ENCODE peak calls at places on chromosomes 13 and 19, in six cellular contexts. R is left lung, W is cardiac muscle cell, G is IMR-90, A is lower lobe of right lung, Y is fibroblast of lung. U is an unnamed sample.
A peak's percentile ranks its signal among the peaks of the same experiment; 100 is the strongest.

GRCh38 chr19:49425922-49426592 is 869 bp downstream of the GFY start:
- DNase-seq in A (no peak), G (no peak), Y (no peak), W (peak; percentile 60), R (no peak), U (no peak)

GRCh38 chr13:42883771-42884170 is 102.4 kb downstream of the FAM216B start:
- DNase-seq in W (peak; percentile 49), Y (peak; percentile 18), A (no peak), G (peak; percentile 33), R (no peak), U (no peak)

GRCh38 chr19:38318595-38319142 is 976 bp upstream of the KCNK6 start:
- DNase-seq in A (no peak), Y (no peak), W (no peak), R (no peak), G (no peak), U (no peak)

GRCh38 chr19:30064776-30065494 is 122.9 kb downstream of the URI1 start:
- DNase-seq in Y (no peak), A (no peak), W (no peak), R (no peak), G (no peak), U (no peak)

GRCh38 chr19:35764432-35765315 is 6.7 kb downstream of the PROSER3 start:
- DNase-seq in W (no peak), Y (no peak), G (no peak), R (no peak), A (no peak), U (no peak)

GRCh38 chr13:78675112-78675511 is 16.2 kb upstream of the OBI1 start:
- DNase-seq in W (no peak), A (no peak), G (no peak), R (no peak), Y (no peak), U (no peak)

GRCh38 chr19:6744381-6745288 is 5.2 kb downstream of the TRIP10 start:
- DNase-seq in Y (peak; percentile 85), A (peak; percentile 81), R (peak; percentile 93), G (peak; percentile 87), W (peak; percentile 84), U (no peak)

GRCh38 chr13:40464991-40465390 is 201.4 kb downstream of the FOXO1 start:
- DNase-seq in A (no peak), G (no peak), Y (no peak), W (no peak), R (no peak), U (no peak)

GRCh38 chr19:35166100-35167063 is 11.8 kb downstream of the FXYD5 start:
- DNase-seq in G (no peak), W (no peak), A (no peak), R (no peak), Y (no peak), U (no peak)

GRCh38 chr19:33470686-33471085 is 50.9 kb downstream of the PEPD start:
- DNase-seq in W (no peak), Y (no peak), G (no peak), R (peak; percentile 15), A (no peak), U (no peak)

GRCh38 chr13:58452123-58452623 is 820.6 kb downstream of the PCDH17 start:
- DNase-seq in Y (peak; percentile 66), A (no peak), G (no peak), W (no peak), R (no peak), U (no peak)

GRCh38 chr13:93535256-93535655 is 308.6 kb downstream of the GPC6 start:
- DNase-seq in W (no peak), A (no peak), R (no peak), Y (peak; percentile 76), G (peak; percentile 76), U (no peak)

GRCh38 chr19:33500991-33501390 is 20.6 kb downstream of the PEPD start:
- DNase-seq in Y (no peak), W (no peak), A (peak; percentile 23), G (no peak), R (peak; percentile 58), U (no peak)

GRCh38 chr19:46955114-46955812 is 64.4 kb upstream of the NPAS1 start:
- DNase-seq in G (peak; percentile 52), R (no peak), Y (peak; percentile 69), W (no peak), A (no peak), U (no peak)

GRCh38 chr13:30847697-30848307 is 58.3 kb upstream of the MEDAG start:
- DNase-seq in A (no peak), Y (peak; percentile 100), G (peak; percentile 99), R (no peak), W (no peak), U (no peak)

GRCh38 chr13:94173312-94173854 is 306.1 kb downstream of the DCT start:
- DNase-seq in W (no peak), Y (peak; percentile 93), R (no peak), G (peak; percentile 86), A (no peak), U (no peak)

GRCh38 chr19:55379161-55379560 is 2.5 kb downstream of the TMEM190 start:
- DNase-seq in Y (no peak), R (no peak), A (no peak), G (no peak), W (no peak), U (no peak)

GRCh38 chr19:55373318-55373992 is 3.2 kb upstream of the TMEM190 start:
- DNase-seq in W (no peak), Y (no peak), G (no peak), R (no peak), A (no peak), U (no peak)

GRCh38 chr19:55373993-55374757 is 2.5 kb upstream of the TMEM190 start:
- DNase-seq in R (no peak), A (no peak), W (no peak), G (peak; percentile 74), Y (peak; percentile 35), U (no peak)

GRCh38 chr19:55376381-55376933 is at the start of gene TMEM190:
- DNase-seq in W (no peak), A (no peak), G (no peak), R (peak; percentile 68), Y (no peak), U (no peak)

DNA sequence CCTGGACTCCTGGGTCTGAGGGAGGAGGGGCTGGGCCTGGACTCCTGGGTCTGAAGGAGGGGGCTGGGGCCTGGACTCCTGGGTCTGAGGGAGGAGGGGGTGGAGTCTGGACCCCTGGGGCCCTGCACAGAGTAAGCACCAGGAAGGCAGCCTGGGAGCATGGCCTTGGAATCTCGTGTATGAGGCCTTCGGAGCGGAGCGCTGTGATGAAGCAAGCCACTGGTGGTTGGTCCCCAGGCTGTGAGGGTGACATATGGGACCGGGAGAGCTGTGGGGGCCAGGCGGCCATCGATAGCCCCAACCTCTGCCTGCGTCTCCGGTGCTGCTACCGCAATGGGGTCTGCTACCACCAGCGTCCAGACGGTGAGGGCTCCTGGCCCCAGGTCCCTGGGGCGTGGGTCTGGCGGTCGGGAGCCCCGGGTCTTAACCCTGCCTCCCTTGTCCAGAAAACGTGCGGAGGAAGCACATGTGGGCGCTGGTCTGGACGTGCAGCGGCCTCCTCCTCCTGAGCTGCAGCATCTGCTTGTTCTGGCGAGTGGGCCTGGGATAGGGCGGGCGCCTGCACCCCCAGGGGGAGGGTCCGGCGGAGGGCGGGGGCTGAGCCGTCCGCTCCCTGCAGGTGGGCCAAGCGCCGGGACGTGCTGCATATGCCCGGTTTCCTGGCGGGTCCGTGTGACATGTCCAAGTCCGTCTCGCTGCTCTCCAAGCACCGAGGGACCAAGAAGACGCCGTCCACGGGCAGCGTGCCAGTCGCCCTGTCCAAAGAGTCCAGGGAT is 918 bp downstream of the TMEM190 start:
- DNase-seq in W (no peak), Y (no peak), A (no peak), R (peak; percentile 82), G (no peak), U (no peak)
- H3K4me1 ChIP-seq in W (no peaks in the 10 kb centered on the region), Y (peaks cover 5% of the 10 kb centered on the region), A (peaks cover 7% of the 10 kb centered on the region), R (no peaks in the 10 kb centered on the region), G (peaks cover 22% of the 10 kb centered on the region), U (no peaks in the 10 kb centered on the region)

DNA sequence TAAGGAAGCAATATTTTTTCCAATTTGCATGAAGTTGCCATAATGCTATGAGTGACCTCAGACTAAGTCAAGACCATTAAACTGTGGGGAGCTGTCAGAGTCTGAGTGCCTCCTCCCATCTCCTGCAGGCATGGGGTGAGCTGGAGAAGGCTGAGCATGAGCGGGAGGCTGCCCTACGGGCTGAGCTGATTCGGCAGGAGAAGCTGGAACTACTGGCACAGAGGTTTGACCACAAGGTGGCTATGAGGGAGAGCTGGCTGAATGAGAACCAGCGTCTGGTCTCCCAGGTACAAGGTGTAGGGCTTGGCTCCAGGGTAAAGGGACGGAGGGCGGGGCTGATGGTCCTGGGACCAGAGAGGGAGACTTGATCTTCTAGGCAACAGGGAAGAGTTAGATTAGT is 35.8 kb downstream of the SPTBN4 start:
- DNase-seq in W (no peak), G (no peak), A (no peak), R (no peak), Y (no peak), U (no peak)
- TF ChIP-seq CTCF in W (no peak), G (no peak), A (no peak), R (no peak), Y (no peak), U (no peak)

GRCh38 chr13:48574036-48574796 is 41.3 kb upstream of the RCBTB2 start:
- DNase-seq in A (no peak), G (no peak), Y (no peak), R (no peak), W (no peak), U (no peak)

GRCh38 chr13:48573213-48573612 is 40.3 kb upstream of the RCBTB2 start:
- DNase-seq in W (no peak), R (no peak), Y (no peak), A (no peak), G (no peak), U (no peak)

GRCh38 chr13:48567521-48568331 is 34.8 kb upstream of the RCBTB2 start:
- DNase-seq in Y (no peak), W (no peak), A (no peak), G (no peak), R (no peak), U (no peak)

GRCh38 chr13:48571121-48571901 is 38.4 kb upstream of the RCBTB2 start:
- DNase-seq in G (peak; percentile 81), Y (peak; percentile 82), A (no peak), R (no peak), W (peak; percentile 36), U (no peak)

GRCh38 chr13:48570225-48570828 is 37.4 kb upstream of the RCBTB2 start:
- DNase-seq in G (no peak), R (peak; percentile 76), W (no peak), A (peak; percentile 62), Y (no peak), U (no peak)
- H3K4me1 ChIP-seq in G (peaks cover 4% of the 10 kb centered on the region), R (peaks cover 13% of the 10 kb centered on the region), W (peaks cover 3% of the 10 kb centered on the region), A (peaks cover 64% of the 10 kb centered on the region), Y (peaks cover 3% of the 10 kb centered on the region), U (peaks cover 61% of the 10 kb centered on the region)

DNA sequence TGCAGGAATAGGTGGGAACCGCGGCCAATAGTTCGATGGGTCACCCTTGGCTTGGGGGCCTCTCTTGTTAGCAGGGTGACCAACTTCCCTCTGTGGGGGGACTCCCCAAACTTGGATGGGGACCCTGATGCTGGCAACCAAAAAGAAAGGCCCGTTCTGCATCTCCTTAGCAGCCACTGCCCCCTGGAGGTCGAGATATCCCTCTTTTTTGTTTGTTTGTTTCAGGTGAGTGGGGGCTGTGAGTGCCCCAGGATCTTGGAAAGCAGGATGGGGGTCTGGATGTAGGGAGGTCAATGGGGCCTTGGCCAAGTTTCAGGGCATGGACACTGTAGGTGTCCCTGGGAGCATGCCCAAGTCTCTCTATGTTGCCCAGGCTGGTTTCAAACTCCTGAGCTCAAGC is 7.7 kb upstream of the CRTC1 start:
- DNase-seq in G (no peak), Y (no peak), R (no peak), W (no peak), A (no peak), U (no peak)
- TF ChIP-seq CTCF in G (peak; percentile 52), Y (peak; percentile 34), R (no peak), W (peak; percentile 57), A (peak; percentile 25), U (no peak)

GRCh38 chr19:47994209-47994802 is at the start of gene ELSPBP1:
- DNase-seq in Y (no peak), R (no peak), G (no peak), W (no peak), A (no peak), U (no peak)
- H3K4me1 ChIP-seq in Y (no peaks in the 10 kb centered on the region), R (no peaks in the 10 kb centered on the region), G (no peaks in the 10 kb centered on the region), W (no peaks in the 10 kb centered on the region), A (no peaks in the 10 kb centered on the region), U (no peaks in the 10 kb centered on the region)

U was measured in esophagus squamous epithelium.